ENCODE peak calls at places on chromosomes 6 and 20, in eight cellular contexts. One of them, this sample, is unnamed.

GRCh38 chr20:23415958-23416583 is 5.2 kb downstream of the NAPB start:
- DNase-seq in DMS153: no peak
- DNase-seq in CD8-positive, alpha-beta T cell: peak
- DNase-seq in right atrium auricular region: no peak
- DNase-seq in epithelial cell of esophagus: peak
- DNase-seq in effector CD4-positive, alpha-beta T cell: no peak
- DNase-seq in NCI-H460: no peak
- DNase-seq in astrocyte of the spinal cord: no peak
- DNase-seq in this sample: no peak

GRCh38 chr6:140252099-140252498 is 877.7 kb upstream of the CITED2 start:
- DNase-seq in DMS153: no peak
- DNase-seq in CD8-positive, alpha-beta T cell: no peak
- DNase-seq in right atrium auricular region: no peak
- DNase-seq in epithelial cell of esophagus: peak
- DNase-seq in effector CD4-positive, alpha-beta T cell: no peak
- DNase-seq in NCI-H460: no peak
- DNase-seq in astrocyte of the spinal cord: no peak
- DNase-seq in this sample: no peak

GRCh38 chr6:110334425-110335158 is 23.6 kb downstream of the METTL24 start:
- DNase-seq in DMS153: no peak
- DNase-seq in CD8-positive, alpha-beta T cell: no peak
- DNase-seq in right atrium auricular region: no peak
- DNase-seq in epithelial cell of esophagus: no peak
- DNase-seq in effector CD4-positive, alpha-beta T cell: no peak
- DNase-seq in NCI-H460: no peak
- DNase-seq in astrocyte of the spinal cord: no peak
- DNase-seq in this sample: peak

GRCh38 chr6:32857156-32857891 is 3.3 kb downstream of the PSMB9 start:
- DNase-seq in DMS153: no peak
- DNase-seq in CD8-positive, alpha-beta T cell: no peak
- DNase-seq in right atrium auricular region: no peak
- DNase-seq in epithelial cell of esophagus: no peak
- DNase-seq in effector CD4-positive, alpha-beta T cell: no peak
- DNase-seq in NCI-H460: no peak
- DNase-seq in astrocyte of the spinal cord: no peak
- DNase-seq in this sample: no peak

GRCh38 chr6:127462391-127462790 is 3.2 kb upstream of the KIAA0408 start:
- DNase-seq in DMS153: no peak
- DNase-seq in CD8-positive, alpha-beta T cell: no peak
- DNase-seq in right atrium auricular region: no peak
- DNase-seq in epithelial cell of esophagus: no peak
- DNase-seq in effector CD4-positive, alpha-beta T cell: no peak
- DNase-seq in NCI-H460: no peak
- DNase-seq in astrocyte of the spinal cord: no peak
- DNase-seq in this sample: no peak

GRCh38 chr20:49821850-49822249 is 9.2 kb downstream of the SLC9A8 start:
- DNase-seq in DMS153: no peak
- DNase-seq in CD8-positive, alpha-beta T cell: no peak
- DNase-seq in right atrium auricular region: no peak
- DNase-seq in epithelial cell of esophagus: no peak
- DNase-seq in effector CD4-positive, alpha-beta T cell: no peak
- DNase-seq in NCI-H460: no peak
- DNase-seq in astrocyte of the spinal cord: peak
- DNase-seq in this sample: peak

GRCh38 chr6:13561624-13562267 is 12.7 kb upstream of the SIRT5 start:
- DNase-seq in DMS153: no peak
- DNase-seq in CD8-positive, alpha-beta T cell: no peak
- DNase-seq in right atrium auricular region: no peak
- DNase-seq in epithelial cell of esophagus: no peak
- DNase-seq in effector CD4-positive, alpha-beta T cell: no peak
- DNase-seq in NCI-H460: no peak
- DNase-seq in astrocyte of the spinal cord: no peak
- DNase-seq in this sample: no peak

GRCh38 chr6:36336779-36337194 is at the start of gene BNIP5:
- DNase-seq in DMS153: no peak
- DNase-seq in CD8-positive, alpha-beta T cell: no peak
- DNase-seq in right atrium auricular region: no peak
- DNase-seq in epithelial cell of esophagus: no peak
- DNase-seq in effector CD4-positive, alpha-beta T cell: no peak
- DNase-seq in NCI-H460: no peak
- DNase-seq in astrocyte of the spinal cord: no peak
- DNase-seq in this sample: no peak

GRCh38 chr6:11224252-11224965 is 8.1 kb downstream of the NEDD9 start:
- DNase-seq in DMS153: no peak
- DNase-seq in CD8-positive, alpha-beta T cell: peak
- DNase-seq in right atrium auricular region: no peak
- DNase-seq in epithelial cell of esophagus: no peak
- DNase-seq in effector CD4-positive, alpha-beta T cell: peak
- DNase-seq in NCI-H460: no peak
- DNase-seq in astrocyte of the spinal cord: peak
- DNase-seq in this sample: peak

GRCh38 chr20:52747736-52748135 is 224.4 kb upstream of the TSHZ2 start:
- DNase-seq in DMS153: peak
- DNase-seq in CD8-positive, alpha-beta T cell: no peak
- DNase-seq in right atrium auricular region: no peak
- DNase-seq in epithelial cell of esophagus: peak
- DNase-seq in effector CD4-positive, alpha-beta T cell: no peak
- DNase-seq in NCI-H460: no peak
- DNase-seq in astrocyte of the spinal cord: no peak
- DNase-seq in this sample: peak

GRCh38 chr6:126380072-126380583 is 40.2 kb downstream of the CENPW start:
- DNase-seq in DMS153: no peak
- DNase-seq in CD8-positive, alpha-beta T cell: no peak
- DNase-seq in right atrium auricular region: no peak
- DNase-seq in epithelial cell of esophagus: no peak
- DNase-seq in effector CD4-positive, alpha-beta T cell: no peak
- DNase-seq in NCI-H460: no peak
- DNase-seq in astrocyte of the spinal cord: no peak
- DNase-seq in this sample: no peak

GRCh38 chr20:50467618-50468373 is 42.4 kb upstream of the PTPN1 start:
- DNase-seq in DMS153: peak
- DNase-seq in CD8-positive, alpha-beta T cell: peak
- DNase-seq in right atrium auricular region: no peak
- DNase-seq in epithelial cell of esophagus: peak
- DNase-seq in effector CD4-positive, alpha-beta T cell: no peak
- DNase-seq in NCI-H460: peak
- DNase-seq in astrocyte of the spinal cord: peak
- DNase-seq in this sample: peak

GRCh38 chr20:41650221-41650948 is 32.2 kb upstream of the CHD6 start:
- DNase-seq in DMS153: peak
- DNase-seq in CD8-positive, alpha-beta T cell: no peak
- DNase-seq in right atrium auricular region: no peak
- DNase-seq in epithelial cell of esophagus: peak
- DNase-seq in effector CD4-positive, alpha-beta T cell: no peak
- DNase-seq in NCI-H460: no peak
- DNase-seq in astrocyte of the spinal cord: no peak
- DNase-seq in this sample: no peak

GRCh38 chr20:5729348-5729747 is 20.9 kb upstream of the SHLD1 start:
- DNase-seq in DMS153: no peak
- DNase-seq in CD8-positive, alpha-beta T cell: no peak
- DNase-seq in right atrium auricular region: no peak
- DNase-seq in epithelial cell of esophagus: peak
- DNase-seq in effector CD4-positive, alpha-beta T cell: no peak
- DNase-seq in NCI-H460: no peak
- DNase-seq in astrocyte of the spinal cord: no peak
- DNase-seq in this sample: no peak

This sample was measured in A172.